ENCODE peak calls at places on chromosomes 2 and 18, in ten cellular contexts. E is fibroblast of the aortic adventitia, G is neuronal stem cell, Z is small intestine, H is ascending aorta, C is iPS DF 6.9, N is tibial nerve, F is BJ, K is endothelial cell of umbilical vein, I is fibroblast of villous mesenchyme. T is an unnamed sample.

GRCh38 chr2:137888845-137889244 is 75.4 kb upstream of the HNMT start:
- DNase-seq in E (peak), G (peak), Z (peak), H (no peak), C (no peak), N (no peak), F (no peak), K (peak), I (peak), T (peak)

GRCh38 chr2:45130758-45131157 is 121.5 kb upstream of the SIX2 start:
- DNase-seq in E (no peak), G (no peak), Z (no peak), H (no peak), C (no peak), N (no peak), F (no peak), K (peak), I (no peak), T (no peak)

GRCh38 chr2:43461461-43462073 is 134.3 kb downstream of the THADA start:
- DNase-seq in E (no peak), G (no peak), Z (no peak), H (no peak), C (no peak), N (no peak), F (no peak), K (no peak), I (no peak), T (no peak)

GRCh38 chr2:85459771-85460170 is 41.3 kb downstream of the SH2D6 start:
- DNase-seq in E (no peak), G (no peak), Z (no peak), H (no peak), C (no peak), N (no peak), F (no peak), K (no peak), I (no peak), T (no peak)

GRCh38 chr18:57915848-57916596 is 112.9 kb upstream of the ATP8B1 start:
- DNase-seq in E (no peak), G (peak), Z (peak), H (no peak), C (no peak), N (no peak), F (no peak), K (no peak), I (peak), T (no peak)

GRCh38 chr2:215624423-215624829 is 188.6 kb upstream of the FN1 start:
- DNase-seq in E (peak), G (no peak), Z (no peak), H (peak), C (no peak), N (peak), F (peak), K (no peak), I (peak), T (peak)

GRCh38 chr2:214135966-214136365 is 274.9 kb upstream of the VWC2L start:
- DNase-seq in E (no peak), G (no peak), Z (no peak), H (no peak), C (no peak), N (no peak), F (no peak), K (no peak), I (no peak), T (no peak)

GRCh38 chr2:148936857-148937450 is 61.9 kb downstream of the KIF5C start:
- DNase-seq in E (no peak), G (no peak), Z (peak), H (no peak), C (no peak), N (no peak), F (no peak), K (no peak), I (no peak), T (no peak)

GRCh38 chr2:54979645-54980044 is 70.6 kb downstream of the RTN4 start:
- DNase-seq in E (peak), G (no peak), Z (peak), H (no peak), C (no peak), N (no peak), F (no peak), K (no peak), I (no peak), T (no peak)

GRCh38 chr18:6795307-6795706 is 65.8 kb downstream of the ARHGAP28 start:
- DNase-seq in E (no peak), G (no peak), Z (no peak), H (no peak), C (no peak), N (no peak), F (no peak), K (no peak), I (peak), T (peak)

GRCh38 chr2:10285578-10286198 is 17.0 kb upstream of the HPCAL1 start:
- DNase-seq in E (peak), G (no peak), Z (no peak), H (peak), C (no peak), N (peak), F (no peak), K (peak), I (peak), T (peak)

GRCh38 chr2:37343537-37344434 is 644 bp upstream of the QPCT start:
- DNase-seq in E (peak), G (no peak), Z (no peak), H (no peak), C (no peak), N (no peak), F (no peak), K (peak), I (peak), T (peak)

GRCh38 chr2:128311216-128311754 is 7.4 kb downstream of the HS6ST1 start:
- DNase-seq in E (no peak), G (no peak), Z (no peak), H (no peak), C (no peak), N (no peak), F (no peak), K (no peak), I (no peak), T (no peak)

GRCh38 chr18:78891185-78891762 is 88.3 kb upstream of the SALL3 start:
- DNase-seq in E (no peak), G (no peak), Z (no peak), H (no peak), C (no peak), N (no peak), F (no peak), K (no peak), I (no peak), T (no peak)

GRCh38 chr2:235749121-235749780 is 255.4 kb downstream of the AGAP1 start:
- DNase-seq in E (peak), G (no peak), Z (no peak), H (no peak), C (no peak), N (no peak), F (peak), K (no peak), I (peak), T (peak)

GRCh38 chr2:45412754-45413379 is 198.2 kb downstream of the SRBD1 start:
- DNase-seq in E (peak), G (no peak), Z (no peak), H (no peak), C (peak), N (no peak), F (peak), K (peak), I (peak), T (peak)

GRCh38 chr2:9714630-9715214 is 83.9 kb upstream of the YWHAQ start:
- DNase-seq in E (no peak), G (no peak), Z (no peak), H (no peak), C (no peak), N (no peak), F (no peak), K (no peak), I (peak), T (no peak)

GRCh38 chr2:235658371-235659174 is 164.7 kb downstream of the AGAP1 start:
- DNase-seq in E (no peak), G (no peak), Z (peak), H (no peak), C (no peak), N (no peak), F (no peak), K (peak), I (no peak), T (no peak)

GRCh38 chr2:47536696-47537095 is 133.7 kb downstream of the MSH2 start:
- DNase-seq in E (no peak), G (no peak), Z (no peak), H (no peak), C (no peak), N (no peak), F (no peak), K (no peak), I (peak), T (no peak)

GRCh38 chr2:150431975-150432374 is 55.5 kb downstream of the RND3 start:
- DNase-seq in E (no peak), G (no peak), Z (no peak), H (no peak), C (no peak), N (no peak), F (no peak), K (no peak), I (no peak), T (no peak)

GRCh38 chr2:36507408-36507812 is 90.6 kb downstream of the FEZ2 start:
- DNase-seq in E (peak), G (peak), Z (peak), H (no peak), C (peak), N (peak), F (no peak), K (peak), I (peak), T (peak)

DNA sequence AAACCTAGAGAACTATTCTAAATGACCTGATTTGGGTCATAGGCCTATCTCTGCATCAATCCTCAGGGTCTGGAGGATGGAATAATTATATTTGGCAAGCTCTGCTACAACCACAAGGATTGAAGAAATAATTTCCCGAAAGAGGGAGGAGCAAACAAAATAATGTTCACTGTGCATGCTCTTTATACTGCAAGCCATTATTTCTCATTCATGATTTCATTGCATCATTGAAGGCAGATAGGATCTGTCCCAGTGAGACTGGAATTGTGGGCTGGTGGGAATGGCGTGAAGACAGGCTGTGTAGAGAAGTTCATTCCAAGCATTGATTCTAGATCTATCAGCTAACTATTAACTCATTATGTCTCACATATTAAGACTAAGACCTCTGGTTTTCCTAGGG is 12.7 kb upstream of the MAPRE2 start:
- DNase-seq in E (peak), G (no peak), Z (no peak), H (no peak), C (no peak), N (no peak), F (no peak), K (no peak), I (no peak), T (no peak)
- H3K4me3 ChIP-seq in E (no peak), G (no peak), Z (no peak), H (no peak), C (no peak), N (no peak), F (no peak), K (no peak), I (no peak), T (peak)

DNA sequence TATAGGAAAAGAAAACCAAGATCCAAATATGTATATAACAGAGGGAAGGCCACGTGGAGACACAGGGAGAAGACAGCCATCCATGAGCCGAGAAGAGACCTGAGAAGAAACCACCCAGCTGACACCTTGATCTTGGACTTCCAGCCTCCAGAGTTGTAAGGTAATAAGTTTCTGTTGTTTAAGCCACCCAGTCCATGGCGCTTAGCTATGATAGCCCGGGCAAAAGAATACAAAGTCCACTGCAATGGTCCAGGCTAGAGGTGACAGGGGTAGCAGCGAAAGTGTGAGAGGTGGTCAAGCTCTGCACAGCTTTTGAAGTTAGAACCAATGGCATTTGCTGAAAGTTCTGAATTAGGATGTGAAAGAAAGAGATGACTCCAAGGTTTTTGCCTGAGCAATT is 2.8 kb downstream of the MYOM1 start:
- DNase-seq in E (no peak), G (no peak), Z (peak), H (no peak), C (no peak), N (no peak), F (no peak), K (no peak), I (no peak), T (no peak)
- H3K4me3 ChIP-seq in E (no peak), G (no peak), Z (no peak), H (no peak), C (no peak), N (no peak), F (no peak), K (no peak), I (no peak), T (no peak)

GRCh38 chr2:240624011-240624949 is 1.0 kb upstream of the GPR35 start:
- DNase-seq in E (no peak), G (no peak), Z (peak), H (peak), C (no peak), N (no peak), F (no peak), K (no peak), I (no peak), T (no peak)

GRCh38 chr2:240628507-240629418 is 3.5 kb downstream of the GPR35 start:
- DNase-seq in E (no peak), G (no peak), Z (no peak), H (peak), C (no peak), N (no peak), F (no peak), K (no peak), I (no peak), T (no peak)

GRCh38 chr2:240624950-240625621 is at the start of gene GPR35:
- DNase-seq in E (peak), G (no peak), Z (peak), H (peak), C (no peak), N (no peak), F (peak), K (no peak), I (peak), T (peak)

GRCh38 chr2:240627736-240628506 is 2.6 kb downstream of the GPR35 start:
- DNase-seq in E (no peak), G (no peak), Z (no peak), H (peak), C (no peak), N (no peak), F (no peak), K (no peak), I (no peak), T (no peak)

GRCh38 chr2:240626531-240627300 is 1.4 kb downstream of the GPR35 start:
- DNase-seq in E (no peak), G (no peak), Z (no peak), H (peak), C (no peak), N (no peak), F (no peak), K (no peak), I (no peak), T (no peak)
- H3K4me3 ChIP-seq in E (no peak), G (no peak), Z (no peak), H (no peak), C (no peak), N (no peak), F (no peak), K (no peak), I (no peak), T (no peak)

DNA sequence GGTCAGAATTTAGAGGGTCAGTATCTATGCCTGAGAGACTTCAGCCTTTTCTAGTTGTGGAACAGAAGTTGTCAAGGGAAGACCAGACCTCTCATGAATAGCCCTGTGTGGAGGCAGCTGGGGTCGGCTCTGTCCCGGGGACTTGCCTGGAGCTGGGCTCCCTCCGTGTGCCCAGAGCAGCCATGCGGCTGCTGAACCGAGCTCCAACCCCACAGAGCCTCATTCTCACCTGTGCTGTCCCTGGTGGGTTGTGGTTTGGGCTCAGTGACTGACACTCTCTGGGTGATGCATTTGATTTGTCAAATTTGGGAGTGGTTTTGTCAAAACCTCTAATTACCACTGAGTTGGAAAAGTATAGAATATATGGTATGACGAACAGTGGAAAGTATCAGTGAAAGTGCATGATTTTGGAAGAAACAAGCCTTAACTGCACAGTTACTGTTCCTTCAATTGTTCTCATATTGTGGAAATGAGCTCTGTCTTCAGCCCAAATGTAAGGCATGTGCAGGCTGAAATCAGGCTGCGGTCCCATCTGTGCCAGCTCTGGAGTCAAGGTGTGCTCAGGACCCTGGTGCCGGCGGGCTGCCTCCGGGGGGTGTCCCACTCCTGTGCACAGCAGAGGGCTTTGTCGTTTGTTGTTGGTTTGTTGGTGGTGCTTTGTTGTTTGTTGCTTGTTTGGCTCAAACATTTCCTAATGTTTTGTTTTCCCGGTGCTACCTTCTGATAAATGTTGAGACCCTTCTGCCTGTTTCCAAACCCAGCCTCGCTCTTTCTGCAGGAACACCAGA is 200.3 kb downstream of the SNTG2 start:
- DNase-seq in E (no peak), G (no peak), Z (no peak), H (no peak), C (no peak), N (no peak), F (no peak), K (no peak), I (no peak), T (no peak)
- H3K4me3 ChIP-seq in E (no peak), G (no peak), Z (no peak), H (no peak), C (no peak), N (no peak), F (no peak), K (no peak), I (no peak), T (no peak)

GRCh38 chr2:179461367-179461886 is 196.8 kb upstream of the SESTD1 start:
- DNase-seq in E (no peak), G (no peak), Z (no peak), H (no peak), C (no peak), N (no peak), F (no peak), K (no peak), I (no peak), T (no peak)
- H3K4me3 ChIP-seq in E (no peak), G (no peak), Z (no peak), H (no peak), C (no peak), N (no peak), F (no peak), K (no peak), I (no peak), T (peak)

GRCh38 chr2:234304945-234305344 is 191.9 kb downstream of the ARL4C start:
- DNase-seq in E (peak), G (peak), Z (no peak), H (no peak), C (no peak), N (no peak), F (no peak), K (no peak), I (peak), T (peak)
- H3K4me3 ChIP-seq in E (no peak), G (no peak), Z (no peak), H (no peak), C (no peak), N (no peak), F (no peak), K (no peak), I (no peak), T (no peak)

T was measured in adipocyte.